ENCODE peak calls at places on chromosomes 3 and 15, in four cellular contexts. R is HepG2, S is K562, G is SK-N-SH. H is an unnamed sample.

GRCh38 chr3:56962922-56963321 is 97.5 kb upstream of the SPATA12 start:
- DNase-seq in R (no peak), S (no peak), G (no peak), H (no peak)

GRCh38 chr3:87298111-87298718 is 21.8 kb upstream of the POU1F1 start:
- DNase-seq in R (peak; percentile 54), S (peak; percentile 20), G (peak; percentile 36), H (no peak)

GRCh38 chr3:79846148-79846933 is 78.5 kb upstream of the ROBO1 start:
- DNase-seq in R (peak; percentile 34), S (peak; percentile 20), G (no peak), H (no peak)

GRCh38 chr3:187958432-187959003 is 195.4 kb upstream of the LPP start:
- DNase-seq in R (no peak), S (no peak), G (no peak), H (no peak)

GRCh38 chr3:168559012-168559411 is 463.3 kb upstream of the GOLIM4 start:
- DNase-seq in R (no peak), S (no peak), G (no peak), H (no peak)

GRCh38 chr15:81023483-81024264 is 23.0 kb downstream of the TLNRD1 start:
- DNase-seq in R (no peak), S (no peak), G (no peak), H (peak; percentile 97)

GRCh38 chr3:131033480-131034080 is 6.9 kb downstream of the NEK11 start:
- DNase-seq in R (peak; percentile 43), S (peak; percentile 21), G (peak; percentile 51), H (no peak)

GRCh38 chr15:54840999-54841398 is 355.7 kb downstream of the RSL24D1 start:
- DNase-seq in R (no peak), S (no peak), G (no peak), H (no peak)

GRCh38 chr15:40334541-40334940 is 6.2 kb downstream of the CCDC9B start:
- DNase-seq in R (no peak), S (no peak), G (no peak), H (no peak)

GRCh38 chr3:141305436-141305835 is 62.9 kb upstream of the ZBTB38 start:
- DNase-seq in R (peak; percentile 24), S (no peak), G (no peak), H (no peak)

GRCh38 chr3:149277338-149277813 is 55.7 kb upstream of the CP start:
- DNase-seq in R (peak; percentile 64), S (no peak), G (no peak), H (peak; percentile 5)

GRCh38 chr3:63990733-63991132 is 32.6 kb downstream of the PSMD6 start:
- DNase-seq in R (peak; percentile 58), S (no peak), G (no peak), H (no peak)

GRCh38 chr15:32843211-32843907 is 125.6 kb downstream of the GREM1 start:
- DNase-seq in R (no peak), S (no peak), G (no peak), H (no peak)

GRCh38 chr3:195040773-195041520 is 230.0 kb downstream of the XXYLT1 start:
- DNase-seq in R (peak; percentile 55), S (no peak), G (no peak), H (no peak)

GRCh38 chr3:14925729-14926591 is 21.4 kb upstream of the NR2C2 start:
- DNase-seq in R (peak; percentile 62), S (peak; percentile 64), G (peak; percentile 70), H (no peak)

GRCh38 chr3:171173732-171174131 is 147.2 kb upstream of the SLC2A2 start:
- DNase-seq in R (no peak), S (no peak), G (no peak), H (no peak)

GRCh38 chr3:22039156-22039555 is 288.1 kb upstream of the ZNF385D start:
- DNase-seq in R (no peak), S (no peak), G (no peak), H (no peak)

GRCh38 chr15:67784057-67784781 is 41.1 kb upstream of the SKOR1 start:
- DNase-seq in R (no peak), S (no peak), G (no peak), H (peak; percentile 82)

GRCh38 chr15:88487176-88487795 is 19.8 kb downstream of the MRPS11 start:
- DNase-seq in R (no peak), S (no peak), G (no peak), H (no peak)

GRCh38 chr3:66320390-66320789 is 99.6 kb downstream of the SLC25A26 start:
- DNase-seq in R (no peak), S (no peak), G (no peak), H (no peak)
- TF ChIP-seq FOXM1 in R (no peak), S (no peak), G (no peak), H (no peak)

GRCh38 chr3:165211749-165212148 is 15.6 kb upstream of the SLITRK3 start:
- DNase-seq in R (no peak), S (no peak), G (no peak), H (no peak)
- TF ChIP-seq POLR2AphosphoS5 in R (no peak), S (no peak), G (no peak), H (no peak)

DNA sequence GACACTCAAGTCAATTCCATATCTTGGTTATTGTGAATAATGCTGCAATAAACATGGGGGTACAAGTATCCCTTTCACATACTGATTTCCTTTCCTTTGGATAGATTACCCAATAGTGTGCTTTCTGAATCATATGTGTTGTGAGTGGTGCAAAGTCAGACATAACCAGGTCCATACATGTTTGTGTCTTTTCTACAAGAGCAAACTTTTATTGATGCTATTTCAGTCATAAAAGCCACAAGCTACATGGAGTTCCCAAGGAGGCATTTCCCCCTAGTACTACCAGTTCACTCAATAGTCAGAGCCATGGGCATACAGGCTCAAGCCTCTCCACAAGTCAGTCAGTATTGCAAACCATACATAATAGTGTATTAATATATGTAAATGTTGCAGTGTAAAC is 10.1 kb downstream of the CEP63 start:
- DNase-seq in R (no peak), S (no peak), G (no peak), H (no peak)
- TF ChIP-seq FOXM1 in R (no peak), S (no peak), G (no peak), H (no peak)

DNA sequence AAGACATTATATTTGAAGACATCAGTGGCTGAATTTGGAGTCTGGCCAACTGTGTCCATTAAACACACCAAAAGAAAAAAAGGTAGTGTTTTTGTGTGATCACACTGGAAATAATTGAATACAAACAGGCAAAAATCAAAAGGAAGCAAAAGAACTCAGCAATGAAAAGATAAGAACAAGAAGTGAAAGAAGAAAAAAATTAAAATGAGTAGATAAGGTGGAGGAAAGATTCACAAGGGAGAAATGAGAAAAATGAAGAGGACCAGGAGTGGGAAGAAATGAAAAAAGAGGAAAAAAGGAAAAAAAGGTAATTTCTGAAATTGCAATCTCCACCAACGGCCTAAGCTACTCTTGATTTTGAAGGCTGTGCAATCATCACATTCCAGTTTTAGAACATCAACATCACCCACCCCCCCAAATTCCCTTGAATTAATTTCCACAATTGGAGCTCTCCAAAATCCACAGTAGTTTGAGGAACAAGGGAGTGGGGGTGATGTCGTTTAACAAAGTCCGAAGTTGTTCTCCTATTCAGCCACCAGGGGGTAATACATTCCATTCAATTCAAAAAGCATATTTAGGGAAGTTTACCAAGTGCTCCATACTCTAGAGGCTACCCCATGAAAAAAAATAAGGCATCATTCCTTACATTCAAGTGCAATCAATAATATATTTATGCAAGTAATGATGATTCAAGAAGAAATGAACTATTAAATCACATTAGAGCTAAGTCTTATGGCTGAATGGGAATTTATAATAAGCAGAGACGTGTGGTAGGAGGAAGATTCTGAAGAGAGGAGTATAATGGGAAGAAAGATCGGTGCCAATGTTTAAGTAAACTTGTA is 37.4 kb downstream of the ZNF860 start:
- DNase-seq in R (peak; percentile 52), S (peak; percentile 68), G (peak; percentile 55), H (no peak)
- TF ChIP-seq POLR2AphosphoS5 in R (no peak), S (no peak), G (no peak), H (no peak)

GRCh38 chr3:53222183-53222901 is 33.5 kb downstream of the TKT start:
- DNase-seq in R (peak; percentile 79), S (no peak), G (no peak), H (no peak)
- TF ChIP-seq FOXM1 in R (no peak), S (no peak), G (no peak), H (no peak)

DNA sequence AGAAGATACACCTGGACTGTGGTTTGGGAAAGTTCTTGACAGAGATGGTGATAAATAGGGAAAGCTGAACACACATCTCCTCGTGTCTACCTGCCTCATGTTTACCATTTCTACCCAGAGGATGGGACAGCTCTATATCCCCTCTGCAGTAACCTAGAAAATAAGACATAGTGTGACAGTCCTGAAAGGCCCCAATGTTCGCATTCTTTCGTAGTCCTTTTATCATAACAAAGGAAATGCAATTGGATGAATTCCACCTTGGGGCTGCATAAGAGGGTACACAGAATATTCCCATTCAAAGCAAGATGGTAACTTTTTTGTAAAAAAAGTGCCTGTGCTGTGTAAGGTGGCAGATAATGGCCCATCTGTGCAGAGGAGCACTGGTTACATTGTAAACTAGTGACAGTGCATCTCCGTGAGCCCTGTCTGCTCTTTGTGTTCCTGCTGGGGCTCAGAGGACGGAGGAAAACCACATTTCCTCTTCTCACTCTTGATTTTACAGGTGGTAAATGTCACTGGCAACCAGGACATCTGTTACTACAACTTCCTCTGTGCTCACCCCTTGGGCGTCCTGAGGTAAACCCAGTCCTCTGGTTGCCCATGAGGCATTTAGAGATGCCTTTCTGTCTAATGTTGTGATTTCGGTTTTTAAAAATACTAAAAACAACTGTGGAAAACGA is 74.3 kb downstream of the SIDT1 start:
- DNase-seq in R (no peak), S (no peak), G (no peak), H (peak; percentile 75)
- TF ChIP-seq POLR2AphosphoS5 in R (no peak), S (no peak), G (no peak), H (no peak)

H was measured in GM12878.